ENCODE peak calls at places on chromosome 16, in five cellular contexts. C, U, D, W and K are unnamed samples.

GRCh38 chr16:83838151-83838550 is 30.4 kb downstream of the HSBP1 start:
- DNase-seq in C (no peak), U (no peak), D (no peak), W (no peak), K (no peak)

GRCh38 chr16:67804853-67805542 is 1.4 kb downstream of the RANBP10 start:
- DNase-seq in C (no peak), U (no peak), D (no peak), W (no peak), K (no peak)

GRCh38 chr16:61362583-61362982 is 673.7 kb downstream of the CDH8 start:
- DNase-seq in C (no peak), U (no peak), D (no peak), W (no peak), K (no peak)

GRCh38 chr16:78504391-78504945 is 405.0 kb downstream of the WWOX start:
- DNase-seq in C (no peak), U (no peak), D (no peak), W (no peak), K (no peak)

GRCh38 chr16:84278968-84279367 is 15.7 kb upstream of the WFDC1 start:
- DNase-seq in C (peak), U (peak), D (no peak), W (no peak), K (no peak)

GRCh38 chr16:85608887-85609286 is 4.2 kb upstream of the GSE1 start:
- DNase-seq in C (no peak), U (no peak), D (no peak), W (no peak), K (no peak)

GRCh38 chr16:54936979-54937672 is 6.5 kb downstream of the IRX5 start:
- DNase-seq in C (peak), U (peak), D (peak), W (peak), K (peak)

GRCh38 chr16:67551972-67552371 is 10.4 kb upstream of the CTCF start:
- DNase-seq in C (no peak), U (no peak), D (no peak), W (no peak), K (no peak)

GRCh38 chr16:50263940-50264929 is 2.1 kb upstream of the ADCY7 start:
- DNase-seq in C (no peak), U (no peak), D (no peak), W (no peak), K (no peak)